ENCODE peak calls at places on chromosomes 13 and 19, in five cellular contexts. B, E, F, M and W are unnamed samples. For H3K4me1, the result is how much of the 10 kb centered on the place peaks cover.

GRCh38 chr13:77506874-77507273 is 28.6 kb upstream of the SCEL start:
- DNase-seq in B (no peak), F (peak), E (peak), M (no peak), W (no peak)

GRCh38 chr19:5220361-5220760 is 120.3 kb downstream of the PTPRS start:
- DNase-seq in F (no peak), B (no peak), E (no peak), M (no peak), W (no peak)

GRCh38 chr19:41705393-41706174 is 2.8 kb upstream of the CEACAM5 start:
- DNase-seq in B (peak), F (peak), M (no peak), E (peak), W (no peak)

GRCh38 chr19:47641891-47642485 is 33.1 kb downstream of the BICRA start:
- DNase-seq in F (no peak), B (no peak), M (no peak), E (no peak), W (no peak)

GRCh38 chr19:33175886-33176669 is 18.1 kb upstream of the LRP3 start:
- DNase-seq in B (peak), F (peak), E (peak), M (no peak), W (no peak)

GRCh38 chr19:15291089-15291488 is 41.2 kb downstream of the BRD4 start:
- DNase-seq in E (no peak), M (no peak), F (peak), B (no peak), W (no peak)

GRCh38 chr13:110957181-110957884 is 42.5 kb upstream of the ANKRD10 start:
- DNase-seq in B (no peak), F (no peak), E (no peak), M (no peak), W (no peak)

GRCh38 chr19:44817725-44818469 is 9.0 kb downstream of the BCAM start:
- DNase-seq in E (no peak), F (no peak), B (no peak), M (no peak), W (no peak)

GRCh38 chr13:97810152-97810551 is 143.3 kb upstream of the IPO5 start:
- DNase-seq in B (peak), F (no peak), M (no peak), E (no peak), W (no peak)

GRCh38 chr19:5536337-5536894 is 31.3 kb downstream of the TINCR start:
- DNase-seq in B (peak), M (no peak), E (no peak), F (peak), W (no peak)

GRCh38 chr13:41577437-41577836 is 120.1 kb downstream of the RGCC start:
- DNase-seq in M (peak), B (no peak), E (no peak), F (no peak), W (no peak)

GRCh38 chr19:49129238-49129583 is 9.9 kb downstream of the PPFIA3 start:
- DNase-seq in M (no peak), B (peak), F (no peak), E (no peak), W (no peak)

GRCh38 chr13:45269204-45269603 is 68.4 kb upstream of the KCTD4 start:
- DNase-seq in M (no peak), F (peak), E (no peak), B (no peak), W (no peak)
- H3K4me1 ChIP-seq in M (under half), F (under half), E (under half), B (under half), W (under half)

DNA sequence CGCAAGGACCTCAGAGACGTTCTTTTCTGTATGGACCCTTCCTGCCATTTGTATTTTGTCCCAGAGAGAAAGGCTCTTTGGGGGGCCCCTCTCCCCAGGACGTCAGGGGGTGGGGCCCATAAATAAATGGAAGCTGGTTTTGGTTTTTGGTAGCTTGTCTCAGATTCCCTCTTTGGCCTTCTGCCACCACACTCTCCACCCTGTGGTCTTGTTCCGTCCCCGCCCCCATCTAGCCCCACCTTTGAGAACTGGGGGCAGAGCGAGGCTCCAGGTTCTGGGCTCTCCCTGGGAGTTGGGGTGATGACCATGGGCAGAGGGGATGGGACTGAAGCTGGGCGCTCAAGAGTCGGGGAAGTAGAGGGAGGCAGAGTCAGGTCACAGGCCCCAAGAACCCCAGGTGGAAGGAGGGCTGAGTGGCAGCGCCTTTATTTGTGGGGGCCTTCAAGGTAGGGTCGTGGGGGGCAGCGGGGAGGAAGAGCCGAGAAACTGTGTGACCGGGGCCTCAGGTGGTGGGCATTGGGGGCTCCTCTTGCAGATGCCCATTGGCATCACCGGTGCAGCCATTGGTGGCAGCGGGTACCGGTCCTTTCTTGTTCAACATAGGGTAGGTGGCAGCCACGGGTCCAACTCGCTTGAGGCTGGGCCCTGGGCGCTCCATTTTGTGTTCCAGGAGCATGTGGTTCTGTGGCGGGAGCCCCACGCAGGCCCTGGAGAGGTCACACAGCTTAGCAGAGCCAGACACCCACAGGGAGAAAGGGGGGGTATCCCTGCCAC is 3.3 kb downstream of the ISYNA1 start:
- DNase-seq in F (no peak), M (no peak), B (no peak), E (no peak), W (no peak)
- H3K4me3 ChIP-seq in F (no peak), M (no peak), B (peak), E (no peak), W (no peak)

GRCh38 chr19:34767967-34768366 is 5.0 kb downstream of the ZNF599 start:
- DNase-seq in B (no peak), E (no peak), M (no peak), F (no peak), W (no peak)

GRCh38 chr19:34766386-34766785 is 6.6 kb downstream of the ZNF599 start:
- DNase-seq in M (no peak), E (no peak), B (no peak), F (no peak), W (no peak)
- H3K4me1 ChIP-seq in M (under half), E (under half), B (under half), F (under half), W (under half)

GRCh38 chr19:13095393-13095784 is 7.3 kb downstream of the LYL1 start:
- DNase-seq in E (peak), M (no peak), F (no peak), B (peak), W (no peak)
- H3K4me3 ChIP-seq in E (peak), M (no peak), F (no peak), B (peak), W (peak)

DNA sequence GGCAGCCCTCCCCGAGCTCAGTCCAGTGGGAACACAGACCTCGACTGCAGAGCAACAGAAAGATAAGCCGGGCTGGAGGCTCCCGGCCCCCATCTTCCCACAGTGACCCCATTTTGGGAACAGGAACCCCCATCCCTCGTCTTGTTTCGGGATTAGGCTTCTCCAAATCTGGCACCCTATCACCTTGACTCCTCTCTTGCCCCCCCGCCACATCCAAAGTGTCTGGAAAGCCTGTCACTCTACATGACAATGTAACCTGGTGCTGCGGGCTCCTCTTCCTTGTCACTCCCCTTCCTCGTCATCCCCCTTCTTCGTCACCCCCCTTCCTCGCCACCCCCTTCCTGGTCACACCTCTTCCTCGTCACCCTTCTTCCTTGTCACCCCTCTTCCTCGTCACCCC is 10.1 kb downstream of the PAK4 start:
- DNase-seq in M (no peak), F (no peak), E (no peak), B (no peak), W (no peak)
- H3K4me1 ChIP-seq in M (under half), F (under half), E (under half), B (half or more), W (under half)

GRCh38 chr19:2013683-2013961 is 1.9 kb downstream of the BTBD2 start:
- DNase-seq in F (no peak), E (no peak), B (no peak), M (no peak), W (no peak)

GRCh38 chr19:2014081-2014693 is 1.3 kb downstream of the BTBD2 start:
- DNase-seq in F (no peak), M (no peak), E (no peak), B (no peak), W (no peak)

GRCh38 chr19:2014731-2015610 is 543 bp downstream of the BTBD2 start:
- DNase-seq in E (peak), F (no peak), M (no peak), B (peak), W (no peak)

GRCh38 chr19:2015611-2015950 is at the start of gene BTBD2:
- DNase-seq in B (no peak), M (no peak), F (peak), E (peak), W (no peak)

GRCh38 chr19:2016041-2016807 is 710 bp upstream of the BTBD2 start:
- DNase-seq in B (peak), E (peak), F (peak), M (peak), W (no peak)
- H3K4me3 ChIP-seq in B (peak), E (peak), F (no peak), M (peak), W (no peak)

GRCh38 chr19:53876651-53877224 is 5.3 kb upstream of the PRKCG start:
- DNase-seq in M (no peak), E (no peak), B (no peak), F (no peak), W (no peak)

GRCh38 chr19:53879145-53880037 is 2.6 kb upstream of the PRKCG start:
- DNase-seq in F (peak), B (peak), E (no peak), M (peak), W (no peak)

GRCh38 chr19:53880716-53881481 is 1.1 kb upstream of the PRKCG start:
- DNase-seq in E (no peak), M (no peak), F (no peak), B (peak), W (no peak)

GRCh38 chr19:53877361-53877766 is 4.6 kb upstream of the PRKCG start:
- DNase-seq in F (no peak), E (no peak), M (no peak), B (no peak), W (no peak)

GRCh38 chr19:53878786-53879144 is 3.2 kb upstream of the PRKCG start:
- DNase-seq in M (no peak), F (no peak), E (no peak), B (no peak), W (no peak)
- H3K4me1 ChIP-seq in M (under half), F (under half), E (under half), B (under half), W (under half)

GRCh38 chr13:101452519-101453485 is at the start of gene ITGBL1:
- DNase-seq in B (no peak), E (no peak), M (no peak), F (no peak), W (no peak)
- H3K4me3 ChIP-seq in B (no peak), E (no peak), M (peak), F (peak), W (no peak)

GRCh38 chr19:40683437-40683836 is 7.0 kb downstream of the NUMBL start:
- DNase-seq in E (no peak), M (no peak), B (no peak), F (no peak), W (no peak)
- H3K4me1 ChIP-seq in E (under half), M (under half), B (under half), F (under half), W (under half)